ENCODE peak calls at places on chromosomes 13 and 19, in six cellular contexts. W is HFF-Myc, E is fibroblast of the aortic adventitia, L is LoVo, M is SJSA1, Z is RWPE1. J is an unnamed sample.

GRCh38 chr13:105278797-105279425 is 1256.6 kb downstream of the EFNB2 start:
- DNase-seq in E (no peak), L (no peak), M (no peak), Z (no peak), W (no peak), J (no peak)

GRCh38 chr13:81395368-81395767 is 1054.4 kb upstream of the SPRY2 start:
- DNase-seq in M (no peak), Z (peak), L (no peak), W (no peak), E (no peak), J (peak)

GRCh38 chr19:41537789-41538188 is 38.2 kb upstream of the CEACAM21 start:
- DNase-seq in W (no peak), L (no peak), E (peak), M (no peak), Z (no peak), J (no peak)

GRCh38 chr13:40777166-40777956 is 6.4 kb upstream of the MRPS31 start:
- DNase-seq in Z (peak), L (peak), W (no peak), E (peak), M (no peak), J (no peak)

GRCh38 chr19:40264314-40265054 is 20.7 kb downstream of the AKT2 start:
- DNase-seq in E (no peak), W (no peak), L (no peak), M (no peak), Z (no peak), J (no peak)

GRCh38 chr13:34826432-34826831 is 115.6 kb upstream of the NBEA start:
- DNase-seq in M (no peak), E (no peak), L (no peak), Z (no peak), W (no peak), J (peak)

GRCh38 chr19:46659151-46660007 is 1.6 kb downstream of the DACT3 start:
- DNase-seq in W (no peak), L (no peak), M (no peak), E (peak), Z (no peak), J (no peak)

GRCh38 chr13:42078113-42078769 is 29.8 kb downstream of the DGKH start:
- DNase-seq in E (no peak), W (peak), M (no peak), Z (no peak), L (no peak), J (no peak)

GRCh38 chr13:33140161-33140560 is 123.9 kb downstream of the KL start:
- DNase-seq in E (no peak), M (no peak), Z (no peak), W (no peak), L (no peak), J (no peak)

GRCh38 chr13:23790591-23791170 is 98.5 kb downstream of the MIPEP start:
- DNase-seq in E (peak), M (no peak), W (peak), L (no peak), Z (no peak), J (peak)

GRCh38 chr13:25881946-25882574 is 169.8 kb downstream of the SHISA2 start:
- DNase-seq in L (no peak), W (no peak), E (no peak), Z (no peak), M (no peak), J (no peak)

GRCh38 chr19:55149078-55150003 is at the start of gene TNNT1:
- DNase-seq in L (no peak), Z (no peak), E (no peak), W (no peak), M (no peak), J (no peak)

GRCh38 chr13:24006520-24007248 is 109.4 kb upstream of the C1QTNF9B start:
- DNase-seq in M (no peak), L (no peak), E (no peak), W (no peak), Z (no peak), J (no peak)

GRCh38 chr19:29512748-29513147 is 13.0 kb upstream of the VSTM2B start:
- DNase-seq in M (no peak), Z (no peak), E (no peak), W (no peak), L (no peak), J (no peak)